ENCODE peak calls at places on chromosomes 16 and 17, in five cellular contexts. D is K562, Q is H1, N is HepG2, V is GM12878. W is an unnamed sample.

GRCh38 chr16:3610698-3611144 is 685 bp downstream of the SLX4 start:
- DNase-seq in D (no peak), V (no peak), Q (no peak), N (no peak), W (no peak)

GRCh38 chr17:68693466-68693865 is 92.3 kb upstream of the FAM20A start:
- DNase-seq in D (no peak), N (no peak), Q (no peak), V (no peak), W (no peak)

GRCh38 chr17:52297230-52298010 is 138.9 kb upstream of the CA10 start:
- DNase-seq in N (peak), Q (no peak), D (no peak), V (no peak), W (no peak)

GRCh38 chr17:40796846-40797245 is 2.9 kb downstream of the KRT28 start:
- DNase-seq in Q (no peak), V (no peak), N (no peak), D (no peak), W (no peak)

GRCh38 chr17:28145348-28145747 is 102.9 kb downstream of the NLK start:
- DNase-seq in D (no peak), Q (no peak), V (no peak), N (no peak), W (peak)

GRCh38 chr17:1915889-1916288 is 86.1 kb downstream of the RPA1 start:
- DNase-seq in Q (no peak), N (no peak), V (no peak), D (no peak), W (no peak)

GRCh38 chr16:74603848-74604247 is 3.1 kb downstream of the GLG1 start:
- DNase-seq in D (no peak), N (peak), V (no peak), Q (no peak), W (no peak)

GRCh38 chr16:1543085-1543896 is 9.8 kb downstream of the TMEM204 start:
- DNase-seq in N (peak), Q (no peak), D (peak), V (peak), W (peak)

GRCh38 chr16:37511-37910 is 15.9 kb downstream of the POLR3K start:
- DNase-seq in D (no peak), N (no peak), Q (no peak), V (no peak), W (no peak)

GRCh38 chr17:1058423-1059130 is 61.6 kb downstream of the TIMM22 start:
- DNase-seq in D (peak), Q (peak), V (no peak), N (peak), W (peak)

GRCh38 chr16:8885674-8886592 is 3.8 kb downstream of the LITAFD start:
- DNase-seq in Q (no peak), D (no peak), N (peak), V (no peak), W (no peak)

GRCh38 chr16:10965440-10966039 is 21.2 kb downstream of the CLEC16A start:
- DNase-seq in N (no peak), D (no peak), Q (no peak), V (peak), W (no peak)

GRCh38 chr17:34082404-34082803 is 172.7 kb upstream of the CCL2 start:
- DNase-seq in Q (no peak), V (no peak), N (no peak), D (no peak), W (no peak)

GRCh38 chr17:34071891-34072420 is 183.1 kb upstream of the CCL2 start:
- DNase-seq in Q (no peak), N (no peak), D (no peak), V (no peak), W (no peak)

GRCh38 chr17:34075076-34075475 is 180.0 kb upstream of the CCL2 start:
- DNase-seq in V (no peak), N (no peak), D (no peak), Q (no peak), W (no peak)

GRCh38 chr17:34081269-34081668 is 173.8 kb upstream of the CCL2 start:
- DNase-seq in V (no peak), N (no peak), D (peak), Q (peak), W (no peak)

DNA sequence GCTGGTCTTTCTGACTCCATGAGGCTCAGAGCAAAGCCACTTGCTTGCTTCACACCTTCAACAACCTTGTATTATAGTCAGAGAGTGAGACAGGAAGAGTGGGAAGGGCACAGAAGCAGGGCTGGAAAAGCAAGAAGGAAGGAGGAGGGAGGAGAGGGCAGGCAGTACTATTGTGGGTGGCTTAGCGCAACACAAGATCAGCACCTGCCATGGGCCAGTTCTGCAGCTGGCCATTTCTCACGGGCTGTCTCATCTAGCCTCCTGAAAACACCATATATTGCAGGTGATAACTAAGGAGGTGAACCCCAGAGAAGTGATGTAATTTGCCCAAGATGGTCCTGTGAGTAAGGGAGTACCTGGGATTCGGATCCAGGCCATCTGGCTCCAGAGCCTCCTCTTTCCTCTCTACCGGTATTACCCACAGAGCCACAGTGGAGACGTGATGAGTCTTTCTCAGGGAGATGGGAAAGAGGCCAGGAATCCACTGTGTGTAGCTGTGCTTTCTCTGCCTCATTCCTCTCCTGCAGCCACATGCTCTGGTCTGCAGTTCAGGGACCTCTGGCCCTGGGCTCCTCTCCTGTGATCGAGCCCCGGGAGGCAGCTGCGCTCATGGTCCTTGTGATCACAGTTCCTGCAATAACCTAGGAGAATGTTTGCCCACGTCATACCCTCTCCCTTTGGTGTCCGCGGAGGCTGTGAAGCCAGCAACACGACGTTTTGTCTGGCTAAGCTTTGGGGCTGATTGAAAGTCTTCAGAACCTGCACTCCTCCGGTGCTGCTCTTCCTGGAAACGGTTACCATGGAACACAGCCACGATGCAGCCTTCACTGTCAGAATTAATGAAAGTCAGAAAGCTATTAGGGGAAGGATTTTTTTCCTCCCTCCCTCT is 178.1 kb upstream of the CCL2 start:
- DNase-seq in D (no peak), V (no peak), N (no peak), Q (no peak), W (no peak)
- TF ChIP-seq ATF3 in D (no peak), V (no peak), N (no peak), Q (no peak), W (no peak)

GRCh38 chr16:15772579-15773293 is 84.1 kb downstream of the MYH11 start:
- DNase-seq in N (no peak), D (no peak), V (no peak), Q (no peak), W (no peak)
- TF ChIP-seq YY1 in N (no peak), D (no peak), V (no peak), Q (no peak), W (no peak)

GRCh38 chr17:53919356-53919755 is 96.6 kb downstream of the KIF2B start:
- DNase-seq in D (no peak), V (no peak), N (no peak), Q (no peak), W (no peak)
- TF ChIP-seq ATF3 in D (no peak), V (no peak), N (no peak), Q (no peak), W (no peak)

GRCh38 chr17:76940738-76941350 is 72.6 kb downstream of the MGAT5B start:
- DNase-seq in V (no peak), Q (peak), N (peak), D (no peak), W (no peak)
- TF ChIP-seq YY1 in V (no peak), Q (no peak), N (no peak), D (no peak), W (no peak)

GRCh38 chr17:78206298-78206697 is 7.8 kb upstream of the BIRC5 start:
- DNase-seq in V (no peak), N (no peak), Q (no peak), D (no peak), W (no peak)
- TF ChIP-seq ATF3 in V (no peak), N (no peak), Q (no peak), D (no peak), W (no peak)

GRCh38 chr17:77252736-77253135 is 112.0 kb downstream of the SEC14L1 start:
- DNase-seq in V (no peak), D (no peak), N (no peak), Q (no peak), W (no peak)

GRCh38 chr17:77256710-77257109 is 115.9 kb downstream of the SEC14L1 start:
- DNase-seq in V (no peak), Q (no peak), D (peak), N (no peak), W (no peak)

GRCh38 chr17:77254961-77255741 is 114.4 kb downstream of the SEC14L1 start:
- DNase-seq in Q (no peak), N (peak), V (no peak), D (no peak), W (peak)

GRCh38 chr17:77251622-77252021 is 110.9 kb downstream of the SEC14L1 start:
- DNase-seq in Q (no peak), V (no peak), N (no peak), D (no peak), W (no peak)

DNA sequence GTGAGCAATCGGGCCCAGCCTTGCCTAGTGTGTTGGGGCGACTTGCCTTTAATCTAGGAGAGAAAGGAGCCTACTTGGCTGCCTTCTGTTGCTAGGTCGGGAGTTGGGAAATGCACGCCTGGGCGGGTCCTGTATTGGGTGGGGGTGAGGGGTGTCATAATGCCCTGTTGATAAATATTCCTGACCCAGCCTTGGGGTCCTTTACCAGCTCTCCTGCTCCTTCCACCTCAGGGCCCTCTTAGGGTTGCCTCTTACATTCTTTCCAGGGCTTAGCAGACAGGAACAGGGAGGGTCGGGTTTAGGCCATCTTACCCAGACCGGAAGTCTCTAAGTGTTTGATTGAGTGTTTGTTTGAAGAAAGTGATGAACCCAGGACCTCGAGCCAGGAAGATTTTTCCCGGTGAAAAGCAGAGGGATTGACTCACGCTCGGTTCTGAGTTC is 112.9 kb downstream of the SEC14L1 start:
- DNase-seq in V (no peak), Q (no peak), N (no peak), D (no peak), W (no peak)
- TF ChIP-seq YY1 in V (no peak), Q (no peak), N (no peak), D (no peak), W (no peak)

GRCh38 chr17:79391808-79392233 is 219.0 kb downstream of the RBFOX3 start:
- DNase-seq in D (peak), N (peak), Q (peak), V (no peak), W (peak)
- TF ChIP-seq ATF3 in D (no peak), N (no peak), Q (no peak), V (no peak), W (no peak)

GRCh38 chr17:77019955-77020379 is 120.8 kb upstream of the SEC14L1 start:
- DNase-seq in D (no peak), N (peak), Q (no peak), V (no peak), W (no peak)
- TF ChIP-seq YY1 in D (no peak), N (no peak), Q (no peak), V (no peak), W (no peak)

GRCh38 chr16:28063611-28064061 is at the start of gene GSG1L:
- DNase-seq in N (no peak), Q (no peak), D (no peak), V (no peak), W (no peak)
- TF ChIP-seq ATF3 in N (no peak), Q (no peak), D (no peak), V (no peak), W (no peak)

DNA sequence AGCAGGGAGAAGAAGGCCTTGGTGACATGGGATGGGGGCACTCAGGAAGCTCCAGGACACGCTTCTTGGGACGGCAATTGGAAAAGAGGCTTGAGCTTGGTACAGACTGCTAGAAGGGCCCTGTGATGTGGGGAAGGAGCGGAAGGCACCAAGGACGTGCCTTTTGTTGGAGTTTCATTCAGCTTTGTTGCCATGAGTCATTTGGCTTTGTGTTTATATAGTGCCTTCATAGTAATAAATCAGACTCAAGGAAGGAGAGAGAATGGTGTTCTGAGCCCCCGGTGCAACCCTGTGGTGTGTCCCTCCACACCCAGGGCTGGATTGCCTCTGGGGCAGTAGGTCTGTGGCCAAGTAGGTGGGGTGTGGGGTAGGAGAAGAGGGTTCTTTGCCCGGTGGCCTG is 7.4 kb upstream of the TBX4 start:
- DNase-seq in Q (no peak), V (no peak), N (no peak), D (no peak), W (no peak)
- TF ChIP-seq YY1 in Q (no peak), V (no peak), N (no peak), D (no peak), W (no peak)

W was measured in HCT116.